ENCODE peak calls at places on chromosomes 13 and 19, in ten cellular contexts. One of them, this sample, is unnamed.

GRCh38 chr19:38375098-38375493 is 725 bp downstream of the PSMD8 start:
- DNase-seq in tibial nerve: no peak
- DNase-seq in MM.1S: no peak
- DNase-seq in kidney epithelial cell: no peak
- DNase-seq in suprapubic skin: no peak
- DNase-seq in cardiac muscle cell: no peak
- DNase-seq in progenitor cell of endocrine pancreas: no peak
- DNase-seq in lung: no peak
- DNase-seq in GM10248: no peak
- DNase-seq in activated B cell treated with CpG ODN at 0.5 μM for 24 hours: no peak
- DNase-seq in this sample: no peak

GRCh38 chr19:40908981-40909380 is 26.9 kb upstream of the CYP2A7 start:
- DNase-seq in MM.1S: no peak
- DNase-seq in tibial nerve: no peak
- DNase-seq in activated B cell treated with CpG ODN at 0.5 μM for 24 hours: no peak
- DNase-seq in kidney epithelial cell: no peak
- DNase-seq in lung: no peak
- DNase-seq in GM10248: no peak
- DNase-seq in cardiac muscle cell: peak
- DNase-seq in suprapubic skin: no peak
- DNase-seq in progenitor cell of endocrine pancreas: no peak
- DNase-seq in this sample: no peak

GRCh38 chr13:111937763-111938375 is 129.1 kb upstream of the SOX1 start:
- DNase-seq in MM.1S: no peak
- DNase-seq in lung: no peak
- DNase-seq in tibial nerve: no peak
- DNase-seq in suprapubic skin: no peak
- DNase-seq in activated B cell treated with CpG ODN at 0.5 μM for 24 hours: no peak
- DNase-seq in progenitor cell of endocrine pancreas: no peak
- DNase-seq in cardiac muscle cell: no peak
- DNase-seq in GM10248: no peak
- DNase-seq in kidney epithelial cell: no peak
- DNase-seq in this sample: no peak

GRCh38 chr13:52195052-52195837 is 35.8 kb upstream of the NEK3 start:
- DNase-seq in lung: peak
- DNase-seq in suprapubic skin: peak
- DNase-seq in tibial nerve: peak
- DNase-seq in GM10248: peak
- DNase-seq in cardiac muscle cell: no peak
- DNase-seq in kidney epithelial cell: peak
- DNase-seq in progenitor cell of endocrine pancreas: no peak
- DNase-seq in activated B cell treated with CpG ODN at 0.5 μM for 24 hours: peak
- DNase-seq in MM.1S: peak
- DNase-seq in this sample: no peak

GRCh38 chr13:113976711-113977684 is 3.1 kb upstream of the C13orf46 start:
- DNase-seq in cardiac muscle cell: no peak
- DNase-seq in progenitor cell of endocrine pancreas: no peak
- DNase-seq in suprapubic skin: peak
- DNase-seq in MM.1S: no peak
- DNase-seq in tibial nerve: no peak
- DNase-seq in GM10248: no peak
- DNase-seq in activated B cell treated with CpG ODN at 0.5 μM for 24 hours: no peak
- DNase-seq in kidney epithelial cell: peak
- DNase-seq in lung: no peak
- DNase-seq in this sample: peak

GRCh38 chr13:96632536-96633320 is 361.5 kb downstream of the OXGR1 start:
- DNase-seq in cardiac muscle cell: no peak
- DNase-seq in lung: no peak
- DNase-seq in progenitor cell of endocrine pancreas: no peak
- DNase-seq in GM10248: no peak
- DNase-seq in tibial nerve: no peak
- DNase-seq in activated B cell treated with CpG ODN at 0.5 μM for 24 hours: no peak
- DNase-seq in MM.1S: no peak
- DNase-seq in suprapubic skin: no peak
- DNase-seq in kidney epithelial cell: no peak
- DNase-seq in this sample: no peak

GRCh38 chr19:1616396-1616795 is 11.1 kb upstream of the UQCR11 start:
- DNase-seq in kidney epithelial cell: no peak
- DNase-seq in tibial nerve: no peak
- DNase-seq in activated B cell treated with CpG ODN at 0.5 μM for 24 hours: no peak
- DNase-seq in progenitor cell of endocrine pancreas: no peak
- DNase-seq in suprapubic skin: no peak
- DNase-seq in lung: no peak
- DNase-seq in cardiac muscle cell: no peak
- DNase-seq in GM10248: no peak
- DNase-seq in MM.1S: no peak
- DNase-seq in this sample: peak

GRCh38 chr19:7556696-7557315 is 21.3 kb downstream of the PNPLA6 start:
- DNase-seq in progenitor cell of endocrine pancreas: no peak
- DNase-seq in cardiac muscle cell: no peak
- DNase-seq in GM10248: no peak
- DNase-seq in activated B cell treated with CpG ODN at 0.5 μM for 24 hours: no peak
- DNase-seq in kidney epithelial cell: no peak
- DNase-seq in tibial nerve: no peak
- DNase-seq in suprapubic skin: no peak
- DNase-seq in lung: no peak
- DNase-seq in MM.1S: no peak
- DNase-seq in this sample: no peak

GRCh38 chr19:32814046-32814445 is 55.5 kb downstream of the SLC7A9 start:
- DNase-seq in activated B cell treated with CpG ODN at 0.5 μM for 24 hours: no peak
- DNase-seq in lung: no peak
- DNase-seq in kidney epithelial cell: no peak
- DNase-seq in suprapubic skin: no peak
- DNase-seq in MM.1S: no peak
- DNase-seq in progenitor cell of endocrine pancreas: no peak
- DNase-seq in cardiac muscle cell: no peak
- DNase-seq in GM10248: no peak
- DNase-seq in tibial nerve: no peak
- DNase-seq in this sample: no peak

GRCh38 chr19:19451429-19452240 is 46.2 kb downstream of the GATAD2A start:
- DNase-seq in tibial nerve: no peak
- DNase-seq in suprapubic skin: no peak
- DNase-seq in kidney epithelial cell: no peak
- DNase-seq in MM.1S: no peak
- DNase-seq in activated B cell treated with CpG ODN at 0.5 μM for 24 hours: no peak
- DNase-seq in cardiac muscle cell: no peak
- DNase-seq in GM10248: peak
- DNase-seq in progenitor cell of endocrine pancreas: no peak
- DNase-seq in lung: peak
- DNase-seq in this sample: no peak

GRCh38 chr19:6133231-6133630 is 2.2 kb upstream of the ACSBG2 start:
- DNase-seq in kidney epithelial cell: no peak
- DNase-seq in cardiac muscle cell: no peak
- DNase-seq in MM.1S: no peak
- DNase-seq in suprapubic skin: no peak
- DNase-seq in tibial nerve: no peak
- DNase-seq in activated B cell treated with CpG ODN at 0.5 μM for 24 hours: no peak
- DNase-seq in lung: no peak
- DNase-seq in GM10248: no peak
- DNase-seq in progenitor cell of endocrine pancreas: no peak
- DNase-seq in this sample: no peak

GRCh38 chr19:35746087-35746462 is 624 bp downstream of the PSENEN start:
- DNase-seq in suprapubic skin: no peak
- DNase-seq in tibial nerve: no peak
- DNase-seq in kidney epithelial cell: no peak
- DNase-seq in GM10248: no peak
- DNase-seq in cardiac muscle cell: no peak
- DNase-seq in activated B cell treated with CpG ODN at 0.5 μM for 24 hours: no peak
- DNase-seq in progenitor cell of endocrine pancreas: no peak
- DNase-seq in MM.1S: no peak
- DNase-seq in lung: no peak
- DNase-seq in this sample: no peak
- TF ChIP-seq CTCF in suprapubic skin: no peak
- TF ChIP-seq CTCF in tibial nerve: no peak
- TF ChIP-seq CTCF in kidney epithelial cell: no peak
- TF ChIP-seq CTCF in GM10248: no peak
- TF ChIP-seq CTCF in cardiac muscle cell: no peak
- TF ChIP-seq CTCF in activated B cell treated with CpG ODN at 0.5 μM for 24 hours: no peak
- TF ChIP-seq CTCF in progenitor cell of endocrine pancreas: no peak
- TF ChIP-seq CTCF in MM.1S: no peak
- TF ChIP-seq CTCF in lung: no peak
- TF ChIP-seq CTCF in this sample: no peak

GRCh38 chr13:81172603-81173002 is 831.7 kb upstream of the SPRY2 start:
- DNase-seq in tibial nerve: no peak
- DNase-seq in kidney epithelial cell: no peak
- DNase-seq in progenitor cell of endocrine pancreas: no peak
- DNase-seq in activated B cell treated with CpG ODN at 0.5 μM for 24 hours: no peak
- DNase-seq in MM.1S: no peak
- DNase-seq in lung: no peak
- DNase-seq in GM10248: no peak
- DNase-seq in suprapubic skin: no peak
- DNase-seq in cardiac muscle cell: no peak
- DNase-seq in this sample: no peak

GRCh38 chr13:81171065-81171647 is 830.2 kb upstream of the SPRY2 start:
- DNase-seq in GM10248: no peak
- DNase-seq in suprapubic skin: no peak
- DNase-seq in tibial nerve: no peak
- DNase-seq in lung: no peak
- DNase-seq in activated B cell treated with CpG ODN at 0.5 μM for 24 hours: no peak
- DNase-seq in MM.1S: peak
- DNase-seq in cardiac muscle cell: peak
- DNase-seq in kidney epithelial cell: no peak
- DNase-seq in progenitor cell of endocrine pancreas: no peak
- DNase-seq in this sample: peak
- TF ChIP-seq CTCF in GM10248: peak
- TF ChIP-seq CTCF in suprapubic skin: peak
- TF ChIP-seq CTCF in tibial nerve: peak
- TF ChIP-seq CTCF in lung: no peak
- TF ChIP-seq CTCF in activated B cell treated with CpG ODN at 0.5 μM for 24 hours: no peak
- TF ChIP-seq CTCF in MM.1S: peak
- TF ChIP-seq CTCF in cardiac muscle cell: peak
- TF ChIP-seq CTCF in kidney epithelial cell: peak
- TF ChIP-seq CTCF in progenitor cell of endocrine pancreas: peak
- TF ChIP-seq CTCF in this sample: peak

DNA sequence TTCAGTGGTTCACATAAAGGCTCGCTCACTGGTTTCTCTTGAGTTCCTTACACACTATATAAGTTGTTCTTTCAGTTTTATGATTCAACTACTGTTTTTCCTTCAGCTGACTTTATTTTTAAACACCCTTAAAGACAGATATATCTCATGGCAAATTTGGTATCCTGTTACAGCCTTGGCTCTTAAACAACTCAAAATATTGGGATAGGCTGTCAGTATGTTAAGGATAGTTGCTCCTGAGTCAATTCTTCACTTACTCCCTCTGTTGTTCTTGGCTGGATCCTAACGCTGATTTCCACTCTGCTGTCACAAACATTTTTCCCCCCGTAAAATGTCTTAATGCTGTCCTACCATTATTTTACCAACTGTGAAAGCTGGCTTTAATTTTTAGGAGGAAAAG is 1.2 kb downstream of the KCNRG start:
- DNase-seq in progenitor cell of endocrine pancreas: no peak
- DNase-seq in MM.1S: no peak
- DNase-seq in activated B cell treated with CpG ODN at 0.5 μM for 24 hours: no peak
- DNase-seq in GM10248: no peak
- DNase-seq in suprapubic skin: no peak
- DNase-seq in cardiac muscle cell: no peak
- DNase-seq in tibial nerve: no peak
- DNase-seq in kidney epithelial cell: no peak
- DNase-seq in lung: no peak
- DNase-seq in this sample: no peak
- TF ChIP-seq CTCF in progenitor cell of endocrine pancreas: no peak
- TF ChIP-seq CTCF in MM.1S: no peak
- TF ChIP-seq CTCF in activated B cell treated with CpG ODN at 0.5 μM for 24 hours: no peak
- TF ChIP-seq CTCF in GM10248: no peak
- TF ChIP-seq CTCF in suprapubic skin: no peak
- TF ChIP-seq CTCF in cardiac muscle cell: no peak
- TF ChIP-seq CTCF in tibial nerve: no peak
- TF ChIP-seq CTCF in kidney epithelial cell: no peak
- TF ChIP-seq CTCF in lung: no peak
- TF ChIP-seq CTCF in this sample: no peak

GRCh38 chr19:42634409-42635232 is 39.9 kb upstream of the CEACAM8 start:
- DNase-seq in cardiac muscle cell: no peak
- DNase-seq in MM.1S: peak
- DNase-seq in suprapubic skin: no peak
- DNase-seq in activated B cell treated with CpG ODN at 0.5 μM for 24 hours: no peak
- DNase-seq in progenitor cell of endocrine pancreas: no peak
- DNase-seq in lung: no peak
- DNase-seq in kidney epithelial cell: no peak
- DNase-seq in tibial nerve: no peak
- DNase-seq in GM10248: peak
- DNase-seq in this sample: peak
- TF ChIP-seq CTCF in cardiac muscle cell: peak
- TF ChIP-seq CTCF in MM.1S: peak
- TF ChIP-seq CTCF in suprapubic skin: peak
- TF ChIP-seq CTCF in activated B cell treated with CpG ODN at 0.5 μM for 24 hours: no peak
- TF ChIP-seq CTCF in progenitor cell of endocrine pancreas: no peak
- TF ChIP-seq CTCF in lung: no peak
- TF ChIP-seq CTCF in kidney epithelial cell: peak
- TF ChIP-seq CTCF in tibial nerve: no peak
- TF ChIP-seq CTCF in GM10248: peak
- TF ChIP-seq CTCF in this sample: peak

GRCh38 chr19:48997972-48998371 is 4.3 kb downstream of the RUVBL2 start:
- DNase-seq in tibial nerve: no peak
- DNase-seq in activated B cell treated with CpG ODN at 0.5 μM for 24 hours: no peak
- DNase-seq in cardiac muscle cell: peak
- DNase-seq in GM10248: peak
- DNase-seq in suprapubic skin: no peak
- DNase-seq in kidney epithelial cell: no peak
- DNase-seq in progenitor cell of endocrine pancreas: peak
- DNase-seq in lung: no peak
- DNase-seq in MM.1S: peak
- DNase-seq in this sample: peak

GRCh38 chr19:48994035-48994386 is 324 bp downstream of the RUVBL2 start:
- DNase-seq in MM.1S: no peak
- DNase-seq in kidney epithelial cell: no peak
- DNase-seq in suprapubic skin: no peak
- DNase-seq in progenitor cell of endocrine pancreas: no peak
- DNase-seq in tibial nerve: no peak
- DNase-seq in cardiac muscle cell: no peak
- DNase-seq in activated B cell treated with CpG ODN at 0.5 μM for 24 hours: no peak
- DNase-seq in lung: no peak
- DNase-seq in GM10248: no peak
- DNase-seq in this sample: no peak

GRCh38 chr19:49004964-49005614 is 11.4 kb downstream of the RUVBL2 start:
- DNase-seq in progenitor cell of endocrine pancreas: no peak
- DNase-seq in suprapubic skin: no peak
- DNase-seq in cardiac muscle cell: no peak
- DNase-seq in GM10248: no peak
- DNase-seq in activated B cell treated with CpG ODN at 0.5 μM for 24 hours: no peak
- DNase-seq in lung: no peak
- DNase-seq in MM.1S: no peak
- DNase-seq in kidney epithelial cell: no peak
- DNase-seq in tibial nerve: no peak
- DNase-seq in this sample: no peak

GRCh38 chr19:49004133-49004532 is 10.4 kb downstream of the RUVBL2 start:
- DNase-seq in tibial nerve: no peak
- DNase-seq in MM.1S: no peak
- DNase-seq in progenitor cell of endocrine pancreas: no peak
- DNase-seq in cardiac muscle cell: no peak
- DNase-seq in GM10248: no peak
- DNase-seq in activated B cell treated with CpG ODN at 0.5 μM for 24 hours: no peak
- DNase-seq in suprapubic skin: no peak
- DNase-seq in kidney epithelial cell: no peak
- DNase-seq in lung: no peak
- DNase-seq in this sample: no peak

GRCh38 chr19:48999481-49000325 is 6.0 kb downstream of the RUVBL2 start:
- DNase-seq in suprapubic skin: no peak
- DNase-seq in tibial nerve: no peak
- DNase-seq in cardiac muscle cell: peak
- DNase-seq in lung: peak
- DNase-seq in progenitor cell of endocrine pancreas: peak
- DNase-seq in MM.1S: peak
- DNase-seq in activated B cell treated with CpG ODN at 0.5 μM for 24 hours: peak
- DNase-seq in GM10248: peak
- DNase-seq in kidney epithelial cell: no peak
- DNase-seq in this sample: peak
- TF ChIP-seq CTCF in suprapubic skin: peak
- TF ChIP-seq CTCF in tibial nerve: peak
- TF ChIP-seq CTCF in cardiac muscle cell: peak
- TF ChIP-seq CTCF in lung: peak
- TF ChIP-seq CTCF in progenitor cell of endocrine pancreas: peak
- TF ChIP-seq CTCF in MM.1S: peak
- TF ChIP-seq CTCF in activated B cell treated with CpG ODN at 0.5 μM for 24 hours: no peak
- TF ChIP-seq CTCF in GM10248: peak
- TF ChIP-seq CTCF in kidney epithelial cell: peak
- TF ChIP-seq CTCF in this sample: peak